ENCODE peak calls at places on chromosomes 16 and 17, in six cellular contexts. Z, N, F, Y, T and J are unnamed samples.

GRCh38 chr16:17354121-17354750 is 116.5 kb downstream of the XYLT1 start:
- DNase-seq in N (no peak), Y (no peak), Z (no peak), T (no peak), F (no peak), J (no peak)

GRCh38 chr16:87635541-87636049 is 33.3 kb downstream of the JPH3 start:
- DNase-seq in Y (peak), F (peak), T (peak), Z (peak), N (peak), J (peak)

GRCh38 chr17:37062036-37062435 is 113.3 kb downstream of the AATF start:
- DNase-seq in T (no peak), N (peak), Y (no peak), F (no peak), Z (no peak), J (no peak)

GRCh38 chr16:66881014-66881417 is 701 bp downstream of the PDP2 start:
- DNase-seq in Y (no peak), Z (no peak), N (no peak), F (peak), T (no peak), J (no peak)

GRCh38 chr16:89031715-89032659 is 55.0 kb upstream of the CBFA2T3 start:
- DNase-seq in T (no peak), Z (peak), N (no peak), F (no peak), Y (peak), J (no peak)

GRCh38 chr17:73023759-73024158 is 68.7 kb downstream of the SLC39A11 start:
- DNase-seq in Y (no peak), Z (no peak), N (no peak), T (no peak), F (no peak), J (no peak)

GRCh38 chr16:63346000-63346399 is 1309.8 kb upstream of the CDH8 start:
- DNase-seq in F (no peak), T (no peak), Z (no peak), Y (no peak), N (no peak), J (no peak)

GRCh38 chr16:82917886-82918595 is 291.3 kb downstream of the CDH13 start:
- DNase-seq in F (no peak), N (no peak), T (no peak), Y (no peak), Z (no peak), J (no peak)

GRCh38 chr17:74408262-74408661 is 23.6 kb upstream of the GPRC5C start:
- DNase-seq in Z (no peak), F (no peak), N (peak), T (no peak), Y (no peak), J (no peak)

GRCh38 chr17:36901506-36901905 is 35.8 kb upstream of the LHX1 start:
- DNase-seq in N (no peak), F (no peak), T (peak), Y (no peak), Z (no peak), J (peak)

GRCh38 chr16:2785101-2785991 is 2.0 kb downstream of the PRSS33 start:
- DNase-seq in F (peak), Z (no peak), T (no peak), N (peak), Y (peak), J (peak)

GRCh38 chr17:74797824-74798223 is 21.7 kb upstream of the NAT9 start:
- DNase-seq in T (no peak), Y (no peak), Z (no peak), F (no peak), N (no peak), J (no peak)

GRCh38 chr17:28720247-28720996 is 637 bp downstream of the RPL23A start:
- DNase-seq in F (no peak), Z (no peak), N (no peak), T (no peak), Y (peak), J (no peak)

GRCh38 chr17:77216435-77216980 is 75.7 kb downstream of the SEC14L1 start:
- DNase-seq in Y (no peak), F (no peak), N (no peak), Z (no peak), T (no peak), J (no peak)

GRCh38 chr16:67800252-67801046 is 5.9 kb downstream of the RANBP10 start:
- DNase-seq in Z (no peak), T (no peak), F (no peak), Y (no peak), N (no peak), J (no peak)

GRCh38 chr17:33218657-33219298 is 74.3 kb downstream of the ASIC2 start:
- DNase-seq in Z (no peak), N (no peak), Y (no peak), T (no peak), F (no peak), J (no peak)

GRCh38 chr17:49787932-49788442 is 494 bp upstream of the KAT7 start:
- DNase-seq in N (no peak), Y (peak), F (no peak), Z (peak), T (no peak), J (no peak)

GRCh38 chr16:53809088-53809951 is 105.4 kb downstream of the FTO start:
- DNase-seq in Y (no peak), T (peak), N (no peak), F (no peak), Z (no peak), J (no peak)

GRCh38 chr17:43722269-43722619 is 36.3 kb downstream of the SOST start:
- DNase-seq in N (no peak), F (no peak), T (no peak), Y (no peak), Z (no peak), J (no peak)